ENCODE peak calls at places on chromosome 3, in six cellular contexts. X is posterior vena cava, N is RWPE1, Q is Peyer's patch, C is GM23248, I is GM03348. E is an unnamed sample.

GRCh38 chr3:18758047-18758704 is 333.0 kb upstream of the SATB1 start:
- DNase-seq in N (peak), Q (no peak), C (peak), I (peak), X (no peak), E (peak)

GRCh38 chr3:167251678-167252077 is 128.4 kb downstream of the ZBBX start:
- DNase-seq in X (no peak), N (no peak), I (no peak), C (no peak), Q (no peak), E (no peak)

GRCh38 chr3:13461169-13462124 is 18.7 kb upstream of the HDAC11 start:
- DNase-seq in C (peak), X (no peak), I (peak), N (peak), Q (peak), E (peak)

GRCh38 chr3:195524171-195524896 is 18.8 kb downstream of the PPP1R2 start:
- DNase-seq in C (no peak), I (no peak), N (no peak), Q (no peak), X (no peak), E (no peak)

GRCh38 chr3:193947636-193948035 is 188.3 kb upstream of the HES1 start:
- DNase-seq in Q (no peak), X (no peak), N (no peak), I (no peak), C (no peak), E (no peak)

GRCh38 chr3:60294181-60294580 is 957.1 kb downstream of the FHIT start:
- DNase-seq in Q (no peak), I (peak), C (peak), N (no peak), X (no peak), E (peak)

GRCh38 chr3:140950154-140950553 is 8.5 kb downstream of the SLC25A36 start:
- DNase-seq in I (no peak), C (no peak), X (no peak), Q (no peak), N (no peak), E (no peak)

GRCh38 chr3:64685800-64686445 is 1.9 kb downstream of the ADAMTS9 start:
- DNase-seq in Q (peak), I (peak), X (peak), N (peak), C (peak), E (peak)

GRCh38 chr3:67006460-67006859 is 8.4 kb downstream of the KBTBD8 start:
- DNase-seq in N (no peak), Q (no peak), I (no peak), C (no peak), X (no peak), E (no peak)

GRCh38 chr3:61985020-61985419 is 388.3 kb downstream of the FEZF2 start:
- DNase-seq in N (peak), Q (no peak), C (peak), X (no peak), I (no peak), E (peak)

GRCh38 chr3:98966862-98967554 is 65.5 kb upstream of the DCBLD2 start:
- DNase-seq in Q (no peak), I (no peak), N (peak), C (peak), X (no peak), E (peak)

GRCh38 chr3:194689493-194689901 is 3.8 kb downstream of the FAM43A start:
- DNase-seq in Q (no peak), N (no peak), I (peak), C (peak), X (no peak), E (no peak)

GRCh38 chr3:133041524-133041829 is 3.3 kb downstream of the TMEM108 start:
- DNase-seq in N (no peak), I (no peak), C (no peak), X (no peak), Q (no peak), E (no peak)

GRCh38 chr3:170727754-170728153 is 141.9 kb upstream of the SLC7A14 start:
- DNase-seq in I (no peak), N (no peak), C (no peak), Q (no peak), X (no peak), E (no peak)

GRCh38 chr3:129596194-129597086 is 10.0 kb downstream of the PLXND1 start:
- DNase-seq in C (peak), N (no peak), I (peak), X (peak), Q (no peak), E (no peak)

GRCh38 chr3:160707187-160707789 is 30.3 kb downstream of the ARL14 start:
- DNase-seq in C (peak), X (no peak), N (peak), Q (no peak), I (peak), E (peak)

GRCh38 chr3:42179110-42179725 is 86.8 kb downstream of the CCK start:
- DNase-seq in N (peak), Q (peak), C (peak), X (no peak), I (peak), E (peak)

GRCh38 chr3:354433-354832 is 157.9 kb downstream of the CHL1 start:
- DNase-seq in N (no peak), Q (no peak), X (no peak), I (peak), C (peak), E (peak)

GRCh38 chr3:46266598-46266997 is 24.3 kb downstream of the CCR3 start:
- DNase-seq in I (no peak), Q (no peak), C (peak), N (no peak), X (no peak), E (peak)

GRCh38 chr3:143329567-143330164 is 210.1 kb downstream of the CHST2 start:
- DNase-seq in Q (no peak), N (no peak), I (no peak), X (no peak), C (no peak), E (no peak)

GRCh38 chr3:187025656-187026320 is 95.5 kb downstream of the ST6GAL1 start:
- DNase-seq in I (no peak), N (no peak), C (no peak), X (no peak), Q (no peak), E (no peak)

GRCh38 chr3:107132674-107133073 is 244.6 kb upstream of the CCDC54 start:
- DNase-seq in C (no peak), I (no peak), X (no peak), N (no peak), Q (no peak), E (no peak)

GRCh38 chr3:103963599-103963998 is 1403.1 kb upstream of the ALCAM start:
- DNase-seq in N (no peak), I (no peak), Q (no peak), C (no peak), X (no peak), E (no peak)

E was measured in bronchial epithelial cell.